ENCODE peak calls at places on chromosomes 13 and 19, in four cellular contexts. E is endodermal cell, K is colonic mucosa, S is prostate gland. M is an unnamed sample.

GRCh38 chr13:106859505-106859904 is 291.6 kb upstream of the ARGLU1 start:
- DNase-seq in E (peak; percentile 66), K (no peak), S (no peak), M (no peak)

GRCh38 chr13:50318887-50319286 is 303.6 kb downstream of the KCNRG start:
- DNase-seq in E (peak; percentile 63), K (no peak), S (no peak), M (no peak)

GRCh38 chr13:25171517-25172302 is at the start of gene AMER2:
- DNase-seq in E (peak; percentile 68), K (no peak), S (no peak), M (no peak)

GRCh38 chr13:32023698-32024097 is 7.9 kb upstream of the FRY start:
- DNase-seq in E (no peak), K (no peak), S (no peak), M (no peak)

GRCh38 chr19:37572203-37572602 is 22.4 kb downstream of the ZNF571 start:
- DNase-seq in E (no peak), K (no peak), S (no peak), M (no peak)

GRCh38 chr13:19810996-19811881 is 28.5 kb upstream of the PSPC1 start:
- DNase-seq in E (no peak), K (no peak), S (no peak), M (no peak)

GRCh38 chr19:40389404-40390083 is 437 bp downstream of the HIPK4 start:
- DNase-seq in E (no peak), K (no peak), S (no peak), M (no peak)

GRCh38 chr19:17305517-17306284 is at the start of gene MRPL34:
- DNase-seq in E (peak; percentile 100), K (peak; percentile 97), S (peak; percentile 98), M (peak; percentile 81)

GRCh38 chr13:83881031-83881727 is 1.1 kb downstream of the SLITRK1 start:
- DNase-seq in E (peak; percentile 36), K (no peak), S (no peak), M (no peak)

GRCh38 chr13:60662595-60662994 is 265.6 kb downstream of the TDRD3 start:
- DNase-seq in E (no peak), K (no peak), S (no peak), M (no peak)

GRCh38 chr19:48479686-48480085 is 10.5 kb downstream of the CYTH2 start:
- DNase-seq in E (no peak), K (no peak), S (no peak), M (no peak)

GRCh38 chr13:104460553-104460952 is 1394.3 kb upstream of the SLC10A2 start:
- DNase-seq in E (no peak), K (no peak), S (no peak), M (no peak)

GRCh38 chr19:38559428-38560401 is 58.0 kb downstream of the MAP4K1 start:
- DNase-seq in E (no peak), K (no peak), S (no peak), M (no peak)

GRCh38 chr19:56504581-56504980 is 3.1 kb upstream of the ZNF471 start:
- DNase-seq in E (no peak), K (no peak), S (no peak), M (no peak)

GRCh38 chr13:79258489-79258888 is 147.6 kb downstream of the RBM26 start:
- DNase-seq in E (no peak), K (no peak), S (no peak), M (no peak)

GRCh38 chr13:31042501-31043165 is 110.2 kb downstream of the TEX26 start:
- DNase-seq in E (no peak), K (no peak), S (no peak), M (no peak)

GRCh38 chr19:3458595-3459284 is 21.6 kb downstream of the SMIM24 start:
- DNase-seq in E (peak; percentile 85), K (no peak), S (no peak), M (no peak)

GRCh38 chr13:95527955-95528354 is 24.6 kb upstream of the CLDN10 start:
- DNase-seq in E (no peak), K (no peak), S (no peak), M (no peak)

GRCh38 chr19:53991224-53992113 is at the start of gene CACNG6:
- DNase-seq in E (peak; percentile 86), K (no peak), S (no peak), M (no peak)

GRCh38 chr19:35373492-35373891 is 2.6 kb downstream of the GPR42 start:
- DNase-seq in E (no peak), K (no peak), S (no peak), M (no peak)

GRCh38 chr13:73040968-73041580 is 17.7 kb upstream of the KLF5 start:
- DNase-seq in E (no peak), K (peak; percentile 57), S (no peak), M (no peak)

GRCh38 chr13:73702419-73703071 is 431.7 kb downstream of the KLF12 start:
- DNase-seq in E (no peak), K (no peak), S (no peak), M (no peak)

DNA sequence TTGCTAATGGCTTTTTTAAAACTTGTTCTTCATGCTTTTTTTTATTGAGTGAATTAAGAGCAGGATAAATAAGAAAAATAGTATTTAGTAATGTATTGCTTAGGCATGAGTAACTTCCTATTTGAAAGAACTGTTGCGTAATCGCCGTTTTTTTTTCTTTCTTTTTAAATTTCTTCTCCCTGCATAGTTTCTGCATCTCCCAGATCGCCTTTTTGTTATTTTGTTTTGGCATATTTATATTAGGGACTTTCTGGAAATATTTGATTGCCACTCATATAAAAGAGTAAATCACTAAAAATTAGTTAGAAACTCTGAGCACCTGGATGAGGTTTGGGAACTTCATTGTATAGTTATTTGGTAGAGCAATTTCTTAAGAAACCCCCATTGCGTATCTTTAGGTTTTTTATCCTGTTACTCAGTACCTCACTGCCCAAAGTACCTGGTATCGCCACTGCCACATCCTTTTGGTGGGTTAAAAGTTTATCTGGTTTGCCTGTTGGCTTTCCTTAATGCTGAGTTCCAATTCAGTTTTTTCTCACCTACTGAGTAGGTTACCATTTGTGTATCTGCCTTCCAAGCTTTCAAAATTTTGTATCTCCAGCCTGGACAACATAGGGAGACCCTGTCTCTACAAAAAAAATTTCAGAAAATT is 36.2 kb upstream of the LPAR6 start:
- DNase-seq in E (no peak), K (no peak), S (no peak), M (no peak)
- H3K4me3 ChIP-seq in E (no peak overlapping the region), K (no peak overlapping the region), S (no peak overlapping the region), M (no peak overlapping the region)

DNA sequence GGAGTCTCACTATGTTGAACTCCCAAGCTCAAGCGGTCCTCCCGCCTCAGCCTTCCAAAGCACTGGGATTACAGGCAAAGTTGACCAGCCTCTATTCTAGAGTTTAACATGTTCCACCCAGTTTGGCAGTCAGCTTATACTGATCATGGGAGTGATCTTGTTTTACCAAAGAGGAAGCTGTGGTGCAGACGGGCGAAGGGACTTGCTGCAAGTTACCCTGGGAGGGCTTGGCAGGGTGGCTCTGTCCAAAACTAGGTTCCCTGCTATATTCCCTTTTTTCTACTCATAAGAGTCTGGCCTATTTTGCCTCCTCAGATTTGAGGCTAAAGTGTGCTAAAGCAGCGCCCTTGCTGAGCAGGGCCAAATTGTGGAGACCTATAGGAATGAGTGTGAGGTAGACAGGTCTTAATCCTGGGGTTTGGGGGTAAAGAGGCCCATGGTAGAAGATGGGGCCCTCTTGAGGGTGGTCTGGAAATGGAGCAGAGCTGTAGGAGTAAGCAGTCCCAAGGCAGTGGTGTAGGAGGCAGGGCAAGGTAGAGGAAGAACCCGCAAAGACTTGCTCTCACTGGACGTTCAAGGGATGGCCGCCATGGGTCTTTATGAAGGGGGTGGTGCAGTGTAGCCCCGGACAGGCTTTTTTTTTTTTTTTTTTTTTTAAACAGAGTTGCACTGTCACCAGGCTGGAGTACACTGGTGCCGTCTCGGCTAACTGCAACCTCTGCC is 3.3 kb downstream of the RPS19 start:
- DNase-seq in E (no peak), K (no peak), S (no peak), M (no peak)
- H3K4me1 ChIP-seq in E (peaks cover 28% of the 10 kb centered on the region), K (peaks cover 11% of the 10 kb centered on the region), S (peaks cover 13% of the 10 kb centered on the region), M (peaks cover 44% of the 10 kb centered on the region)

GRCh38 chr19:29687244-29687896 is 22.1 kb downstream of the PLEKHF1 start:
- DNase-seq in E (no peak), K (no peak), S (no peak), M (no peak)
- H3K4me3 ChIP-seq in E (no peak overlapping the region), K (no peak overlapping the region), S (no peak overlapping the region), M (no peak overlapping the region)

GRCh38 chr13:57829496-57829895 is 198.0 kb downstream of the PCDH17 start:
- DNase-seq in E (no peak), K (no peak), S (no peak), M (no peak)
- H3K4me1 ChIP-seq in E (no peaks in the 10 kb centered on the region), K (no peaks in the 10 kb centered on the region), S (no peaks in the 10 kb centered on the region), M (no peaks in the 10 kb centered on the region)

GRCh38 chr13:44191103-44191502 is 182.5 kb upstream of the SERP2 start:
- DNase-seq in E (no peak), K (no peak), S (no peak), M (no peak)
- H3K4me3 ChIP-seq in E (no peak overlapping the region), K (no peak overlapping the region), S (no peak overlapping the region), M (peak overlapping the region; percentile 0)

GRCh38 chr13:111171629-111172028 is 56.5 kb downstream of the ARHGEF7 start:
- DNase-seq in E (no peak), K (no peak), S (no peak), M (no peak)

GRCh38 chr13:111176421-111176820 is 61.3 kb downstream of the ARHGEF7 start:
- DNase-seq in E (no peak), K (no peak), S (no peak), M (no peak)

GRCh38 chr13:111175948-111176347 is 60.8 kb downstream of the ARHGEF7 start:
- DNase-seq in E (no peak), K (no peak), S (no peak), M (no peak)

GRCh38 chr13:111175372-111175771 is 60.3 kb downstream of the ARHGEF7 start:
- DNase-seq in E (no peak), K (no peak), S (no peak), M (no peak)

DNA sequence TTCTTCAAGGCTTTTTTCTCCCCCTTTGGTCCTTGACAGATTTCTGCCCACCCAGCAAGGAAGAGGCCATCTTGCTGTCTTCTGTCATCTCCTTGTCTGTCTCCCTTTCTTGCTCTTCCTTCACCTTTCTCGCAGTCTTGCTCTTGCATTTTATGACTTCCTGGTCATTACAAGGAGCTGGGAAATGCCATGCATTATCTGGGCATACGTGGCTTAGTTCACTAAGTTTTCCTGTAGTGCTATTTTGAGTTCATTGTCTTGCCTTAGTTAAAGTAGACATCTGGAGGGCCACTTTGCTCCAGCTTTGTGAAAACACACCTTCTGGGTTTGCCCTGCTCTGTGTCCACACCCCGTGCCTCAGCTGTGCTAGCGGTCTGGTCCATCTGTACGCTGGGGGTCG is 59.3 kb downstream of the ARHGEF7 start:
- DNase-seq in E (no peak), K (no peak), S (no peak), M (no peak)
- H3K4me1 ChIP-seq in E (no peaks in the 10 kb centered on the region), K (peaks cover 4% of the 10 kb centered on the region), S (no peaks in the 10 kb centered on the region), M (peaks cover 63% of the 10 kb centered on the region)

GRCh38 chr19:12720296-12720695 is 3.4 kb downstream of the TNPO2 start:
- DNase-seq in E (no peak), K (no peak), S (no peak), M (no peak)
- H3K4me3 ChIP-seq in E (peak overlapping the region; percentile 96), K (no peak overlapping the region), S (no peak overlapping the region), M (peak overlapping the region; percentile 50)